ENCODE peak calls at places on chromosomes 16 and 17, in seven cellular contexts. U is fibroblast of mammary gland, T is heart left ventricle, R is epithelial cell of esophagus, J is NB4, V is fibroblast of lung, K is cardiac muscle cell. C is an unnamed sample.

GRCh38 chr16:66858740-66859396 is 14.7 kb downstream of the CA7 start:
- DNase-seq in U (peak; percentile 59), T (peak; percentile 86), R (peak; percentile 49), J (no peak), V (peak; percentile 28), K (no peak), C (no peak)

GRCh38 chr17:12078791-12079190 is 58.1 kb downstream of the MAP2K4 start:
- DNase-seq in U (peak; percentile 77), T (no peak), R (peak; percentile 67), J (no peak), V (peak; percentile 78), K (no peak), C (no peak)

GRCh38 chr17:17840751-17841591 is 4.2 kb upstream of the SREBF1 start:
- DNase-seq in U (peak; percentile 74), T (no peak), R (peak; percentile 80), J (peak; percentile 95), V (peak; percentile 68), K (no peak), C (no peak)

GRCh38 chr16:84362410-84362809 is 5.9 kb upstream of the ATP2C2 start:
- DNase-seq in U (no peak), T (no peak), R (no peak), J (no peak), V (no peak), K (no peak), C (no peak)

GRCh38 chr17:65388911-65389310 is 172.5 kb downstream of the AXIN2 start:
- DNase-seq in U (peak; percentile 65), T (no peak), R (no peak), J (no peak), V (no peak), K (no peak), C (no peak)

GRCh38 chr17:13921841-13922776 is 147.2 kb upstream of the COX10 start:
- DNase-seq in U (no peak), T (no peak), R (no peak), J (no peak), V (no peak), K (no peak), C (no peak)

GRCh38 chr17:79837888-79838540 is 1.2 kb downstream of the CBX4 start:
- DNase-seq in U (no peak), T (peak; percentile 66), R (peak; percentile 42), J (no peak), V (no peak), K (no peak), C (no peak)

GRCh38 chr16:86569843-86570447 is 3.3 kb downstream of the FOXC2 start:
- DNase-seq in U (no peak), T (no peak), R (no peak), J (no peak), V (no peak), K (no peak), C (no peak)

GRCh38 chr17:64005734-64006167 is 7.6 kb downstream of the PRR29 start:
- DNase-seq in U (no peak), T (no peak), R (no peak), J (no peak), V (no peak), K (no peak), C (no peak)

GRCh38 chr17:3804503-3804931 is 3.5 kb upstream of the ITGAE start:
- DNase-seq in U (peak; percentile 62), T (no peak), R (no peak), J (no peak), V (no peak), K (no peak), C (no peak)

GRCh38 chr17:41579484-41580243 is 7.0 kb downstream of the KRT14 start:
- DNase-seq in U (peak; percentile 74), T (peak; percentile 71), R (peak; percentile 95), J (peak; percentile 65), V (peak; percentile 61), K (peak; percentile 83), C (peak; percentile 91)
- TF ChIP-seq CTCF in U (peak; percentile 93), T (peak; percentile 67), R (peak; percentile 99), J (peak; percentile 82), V (peak; percentile 57), K (peak; percentile 93), C (peak; percentile 78)

GRCh38 chr16:68355447-68356248 is 44.8 kb downstream of the PRMT7 start:
- DNase-seq in U (no peak), T (peak; percentile 50), R (no peak), J (peak; percentile 71), V (no peak), K (no peak), C (no peak)
- TF ChIP-seq CTCF in U (no peak), T (no peak), R (no peak), J (peak; percentile 46), V (no peak), K (no peak), C (peak; percentile 17)

GRCh38 chr16:17452931-17453330 is 17.8 kb downstream of the XYLT1 start:
- DNase-seq in U (peak; percentile 50), T (no peak), R (no peak), J (no peak), V (no peak), K (no peak), C (no peak)
- TF ChIP-seq CTCF in U (no peak), T (no peak), R (no peak), J (no peak), V (no peak), K (no peak), C (no peak)

DNA sequence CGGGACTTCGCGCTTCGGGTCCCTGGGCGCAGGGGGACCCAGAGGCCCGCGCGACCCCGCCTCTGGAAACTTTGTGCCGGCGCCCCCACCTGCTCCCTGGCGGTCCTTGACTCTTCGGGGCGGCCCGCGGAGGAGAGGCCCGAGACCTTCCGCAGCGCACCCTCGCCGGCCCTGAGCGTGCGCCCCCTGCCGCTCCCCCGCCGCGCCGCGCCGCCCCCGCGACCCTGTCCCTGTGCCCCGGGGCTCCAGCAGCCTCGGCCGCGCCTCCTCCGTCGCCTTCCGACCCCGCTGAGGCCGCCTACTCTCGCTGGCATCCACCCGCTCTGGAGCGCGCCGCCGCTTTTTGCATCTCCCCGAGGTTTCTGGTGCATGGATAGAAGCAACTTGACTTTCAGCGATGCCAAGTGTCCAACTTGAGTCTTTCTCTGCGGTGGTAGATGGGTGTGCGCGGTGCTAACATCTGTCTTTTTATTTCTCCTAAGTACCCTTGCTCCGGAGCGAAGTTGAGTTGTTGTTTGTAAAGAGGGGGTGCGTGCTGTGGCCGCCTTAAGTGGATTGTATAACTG is 414 bp downstream of the DUSP14 start:
- DNase-seq in U (peak; percentile 51), T (peak; percentile 83), R (peak; percentile 61), J (peak; percentile 86), V (peak; percentile 54), K (peak; percentile 87), C (peak; percentile 92)
- TF ChIP-seq CTCF in U (no peak), T (peak; percentile 25), R (no peak), J (no peak), V (peak; percentile 18), K (no peak), C (peak; percentile 50)

DNA sequence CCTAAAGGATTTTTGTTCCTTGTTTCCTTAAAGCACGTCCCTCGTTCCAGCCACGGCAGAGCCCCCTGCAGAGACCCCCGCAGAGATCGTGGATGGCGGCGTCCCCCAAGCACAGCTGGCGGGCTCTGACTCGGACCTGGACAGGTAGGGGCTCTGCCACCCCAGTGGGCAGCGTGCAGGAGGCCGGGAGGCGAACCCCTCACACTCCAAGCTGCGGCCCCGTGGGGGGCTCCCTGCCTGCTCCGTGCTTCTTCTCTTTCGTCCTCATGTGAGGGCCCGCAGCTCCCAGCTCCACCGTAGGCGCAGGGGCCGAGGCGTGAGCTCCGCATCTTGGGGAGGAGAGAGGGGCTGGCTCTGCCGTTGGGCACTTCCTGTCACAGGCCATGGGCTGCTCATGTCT is 8.5 kb downstream of the TELO2 start:
- DNase-seq in U (no peak), T (no peak), R (no peak), J (no peak), V (no peak), K (no peak), C (no peak)
- TF ChIP-seq CTCF in U (no peak), T (no peak), R (no peak), J (no peak), V (no peak), K (no peak), C (no peak)

DNA sequence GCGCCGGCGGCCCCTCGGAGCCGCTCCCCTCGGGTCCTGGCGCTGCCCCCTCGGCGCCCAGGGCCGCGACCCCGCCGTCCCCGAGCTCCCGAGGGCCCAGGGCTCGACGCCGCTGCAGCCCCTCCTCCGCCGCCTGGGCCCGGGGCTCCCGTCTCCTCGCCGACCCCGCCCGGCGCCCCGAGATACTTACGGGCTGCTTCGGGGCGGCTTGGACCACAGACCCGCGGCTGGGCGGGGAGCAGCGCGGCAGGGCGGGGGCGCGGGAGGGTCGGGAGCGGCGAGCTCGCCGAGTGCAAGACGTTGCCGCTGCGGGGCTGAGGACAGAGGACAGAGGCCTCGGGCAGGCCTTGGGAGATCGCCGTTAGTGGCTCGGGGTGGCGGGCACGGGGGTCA is 290 bp downstream of the TOB1 start:
- DNase-seq in U (no peak), T (no peak), R (no peak), J (no peak), V (no peak), K (no peak), C (no peak)
- TF ChIP-seq CTCF in U (no peak), T (no peak), R (no peak), J (no peak), V (no peak), K (no peak), C (no peak)

GRCh38 chr16:56356276-56357241 is 68.8 kb downstream of the AMFR start:
- DNase-seq in U (peak; percentile 80), T (peak; percentile 90), R (peak; percentile 76), J (peak; percentile 83), V (peak; percentile 85), K (peak; percentile 90), C (peak; percentile 93)

GRCh38 chr16:56360117-56361008 is 65.0 kb downstream of the AMFR start:
- DNase-seq in U (no peak), T (no peak), R (no peak), J (no peak), V (no peak), K (no peak), C (no peak)

GRCh38 chr16:56355786-56356275 is 69.5 kb downstream of the AMFR start:
- DNase-seq in U (no peak), T (peak; percentile 45), R (no peak), J (no peak), V (no peak), K (no peak), C (peak; percentile 81)

GRCh38 chr16:56357291-56357764 is 68.0 kb downstream of the AMFR start:
- DNase-seq in U (peak; percentile 42), T (no peak), R (peak; percentile 27), J (no peak), V (no peak), K (no peak), C (peak; percentile 83)

DNA sequence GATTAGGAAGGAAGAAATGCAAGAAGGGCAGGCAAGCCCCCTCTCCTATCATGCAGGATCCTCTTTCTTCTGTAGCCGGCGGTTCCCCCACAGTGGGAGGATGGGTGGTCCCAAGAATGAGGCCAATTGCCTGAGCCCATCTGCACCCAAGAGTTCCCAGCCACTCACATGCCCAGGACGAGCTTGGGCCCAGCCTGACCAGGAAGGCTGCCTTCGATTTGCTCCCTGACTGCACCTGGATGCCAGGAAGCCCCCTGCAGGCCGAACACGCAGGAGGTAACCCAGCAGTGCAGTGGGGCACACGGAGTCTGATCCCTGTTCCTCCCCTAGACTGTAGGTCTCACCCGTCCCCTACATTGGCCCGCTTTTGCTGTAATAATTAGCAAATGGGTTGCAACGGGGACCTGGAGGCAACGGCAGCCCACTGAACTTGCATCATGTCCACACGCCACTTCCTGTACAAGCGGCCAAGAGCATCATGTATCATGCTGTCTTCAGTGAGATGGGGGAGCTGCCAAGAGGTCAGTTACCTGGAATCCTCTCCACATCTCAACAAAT is 67.5 kb downstream of the AMFR start:
- DNase-seq in U (no peak), T (no peak), R (no peak), J (peak; percentile 63), V (no peak), K (no peak), C (peak; percentile 79)
- TF ChIP-seq CTCF in U (no peak), T (no peak), R (peak; percentile 5), J (peak; percentile 12), V (no peak), K (no peak), C (no peak)